ENCODE peak calls at places on chromosomes 16 and 17, in eight cellular contexts. One of them, this sample, is unnamed.

GRCh38 chr16:49601541-49601940 is 227.9 kb downstream of the C16orf78 start:
- DNase-seq in CD4-positive, CD25-positive, alpha-beta regulatory T cell: no peak
- DNase-seq in left ventricle myocardium inferior: no peak
- DNase-seq in stomach: peak; percentile 16
- DNase-seq in body of pancreas: no peak
- DNase-seq in CD8-positive, alpha-beta T cell: no peak
- DNase-seq in Peyer's patch: no peak
- DNase-seq in cardiac muscle cell: no peak
- DNase-seq in this sample: no peak

GRCh38 chr16:9297437-9298113 is 206.1 kb downstream of the HAPSTR1 start:
- DNase-seq in CD4-positive, CD25-positive, alpha-beta regulatory T cell: no peak
- DNase-seq in left ventricle myocardium inferior: no peak
- DNase-seq in stomach: peak; percentile 28
- DNase-seq in body of pancreas: no peak
- DNase-seq in CD8-positive, alpha-beta T cell: no peak
- DNase-seq in Peyer's patch: no peak
- DNase-seq in cardiac muscle cell: peak; percentile 59
- DNase-seq in this sample: no peak

GRCh38 chr17:48814504-48814903 is 2.5 kb downstream of the TTLL6 start:
- DNase-seq in CD4-positive, CD25-positive, alpha-beta regulatory T cell: peak; percentile 54
- DNase-seq in left ventricle myocardium inferior: peak; percentile 35
- DNase-seq in stomach: peak; percentile 61
- DNase-seq in body of pancreas: peak; percentile 57
- DNase-seq in CD8-positive, alpha-beta T cell: peak; percentile 38
- DNase-seq in Peyer's patch: peak; percentile 44
- DNase-seq in cardiac muscle cell: peak; percentile 66
- DNase-seq in this sample: peak; percentile 52

GRCh38 chr17:43171761-43172487 is 910 bp downstream of the NBR1 start:
- DNase-seq in CD4-positive, CD25-positive, alpha-beta regulatory T cell: no peak
- DNase-seq in left ventricle myocardium inferior: no peak
- DNase-seq in stomach: no peak
- DNase-seq in body of pancreas: peak; percentile 79
- DNase-seq in CD8-positive, alpha-beta T cell: no peak
- DNase-seq in Peyer's patch: no peak
- DNase-seq in cardiac muscle cell: peak; percentile 32
- DNase-seq in this sample: no peak

GRCh38 chr16:78485188-78485898 is 385.9 kb downstream of the WWOX start:
- DNase-seq in CD4-positive, CD25-positive, alpha-beta regulatory T cell: no peak
- DNase-seq in left ventricle myocardium inferior: no peak
- DNase-seq in stomach: no peak
- DNase-seq in body of pancreas: no peak
- DNase-seq in CD8-positive, alpha-beta T cell: no peak
- DNase-seq in Peyer's patch: no peak
- DNase-seq in cardiac muscle cell: no peak
- DNase-seq in this sample: no peak

GRCh38 chr16:26993988-26994387 is 72.7 kb upstream of the C16orf82 start:
- DNase-seq in CD4-positive, CD25-positive, alpha-beta regulatory T cell: no peak
- DNase-seq in left ventricle myocardium inferior: no peak
- DNase-seq in stomach: no peak
- DNase-seq in body of pancreas: peak; percentile 19
- DNase-seq in CD8-positive, alpha-beta T cell: no peak
- DNase-seq in Peyer's patch: no peak
- DNase-seq in cardiac muscle cell: no peak
- DNase-seq in this sample: no peak

GRCh38 chr17:81460856-81461460 is 51.6 kb downstream of the ACTG1 start:
- DNase-seq in CD4-positive, CD25-positive, alpha-beta regulatory T cell: no peak
- DNase-seq in left ventricle myocardium inferior: peak; percentile 30
- DNase-seq in stomach: peak; percentile 84
- DNase-seq in body of pancreas: peak; percentile 19
- DNase-seq in CD8-positive, alpha-beta T cell: no peak
- DNase-seq in Peyer's patch: no peak
- DNase-seq in cardiac muscle cell: no peak
- DNase-seq in this sample: no peak

GRCh38 chr16:57534337-57534880 is 2.0 kb downstream of the CCDC102A start:
- DNase-seq in CD4-positive, CD25-positive, alpha-beta regulatory T cell: no peak
- DNase-seq in left ventricle myocardium inferior: no peak
- DNase-seq in stomach: no peak
- DNase-seq in body of pancreas: no peak
- DNase-seq in CD8-positive, alpha-beta T cell: no peak
- DNase-seq in Peyer's patch: peak; percentile 14
- DNase-seq in cardiac muscle cell: no peak
- DNase-seq in this sample: peak; percentile 43

GRCh38 chr16:50692999-50693781 is at the start of gene NOD2:
- DNase-seq in CD4-positive, CD25-positive, alpha-beta regulatory T cell: peak; percentile 34
- DNase-seq in left ventricle myocardium inferior: no peak
- DNase-seq in stomach: peak; percentile 51
- DNase-seq in body of pancreas: no peak
- DNase-seq in CD8-positive, alpha-beta T cell: no peak
- DNase-seq in Peyer's patch: no peak
- DNase-seq in cardiac muscle cell: peak; percentile 32
- DNase-seq in this sample: no peak

GRCh38 chr16:84514874-84515835 is 10.7 kb upstream of the MEAK7 start:
- DNase-seq in CD4-positive, CD25-positive, alpha-beta regulatory T cell: peak; percentile 65
- DNase-seq in left ventricle myocardium inferior: peak; percentile 30
- DNase-seq in stomach: peak; percentile 61
- DNase-seq in body of pancreas: no peak
- DNase-seq in CD8-positive, alpha-beta T cell: peak; percentile 70
- DNase-seq in Peyer's patch: peak; percentile 89
- DNase-seq in cardiac muscle cell: peak; percentile 63
- DNase-seq in this sample: peak; percentile 76

GRCh38 chr17:28871056-28871579 is 16.3 kb downstream of the ERAL1 start:
- DNase-seq in CD4-positive, CD25-positive, alpha-beta regulatory T cell: no peak
- DNase-seq in left ventricle myocardium inferior: no peak
- DNase-seq in stomach: no peak
- DNase-seq in body of pancreas: no peak
- DNase-seq in CD8-positive, alpha-beta T cell: peak; percentile 30
- DNase-seq in Peyer's patch: peak; percentile 70
- DNase-seq in cardiac muscle cell: no peak
- DNase-seq in this sample: no peak

GRCh38 chr17:42027961-42028790 is 8.3 kb downstream of the NKIRAS2 start:
- DNase-seq in CD4-positive, CD25-positive, alpha-beta regulatory T cell: no peak
- DNase-seq in left ventricle myocardium inferior: no peak
- DNase-seq in stomach: peak; percentile 54
- DNase-seq in body of pancreas: peak; percentile 43
- DNase-seq in CD8-positive, alpha-beta T cell: no peak
- DNase-seq in Peyer's patch: no peak
- DNase-seq in cardiac muscle cell: peak; percentile 46
- DNase-seq in this sample: no peak

GRCh38 chr16:81531415-81531814 is 86.8 kb downstream of the CMIP start:
- DNase-seq in CD4-positive, CD25-positive, alpha-beta regulatory T cell: no peak
- DNase-seq in left ventricle myocardium inferior: no peak
- DNase-seq in stomach: no peak
- DNase-seq in body of pancreas: no peak
- DNase-seq in CD8-positive, alpha-beta T cell: no peak
- DNase-seq in Peyer's patch: no peak
- DNase-seq in cardiac muscle cell: no peak
- DNase-seq in this sample: peak; percentile 60

GRCh38 chr16:10577305-10578202 is 2.8 kb downstream of the EMP2 start:
- DNase-seq in CD4-positive, CD25-positive, alpha-beta regulatory T cell: no peak
- DNase-seq in left ventricle myocardium inferior: peak; percentile 64
- DNase-seq in stomach: no peak
- DNase-seq in body of pancreas: no peak
- DNase-seq in CD8-positive, alpha-beta T cell: no peak
- DNase-seq in Peyer's patch: no peak
- DNase-seq in cardiac muscle cell: peak; percentile 91
- DNase-seq in this sample: peak; percentile 69

GRCh38 chr17:80133626-80133970 is 13.3 kb downstream of the EIF4A3 start:
- DNase-seq in CD4-positive, CD25-positive, alpha-beta regulatory T cell: no peak
- DNase-seq in left ventricle myocardium inferior: no peak
- DNase-seq in stomach: no peak
- DNase-seq in body of pancreas: no peak
- DNase-seq in CD8-positive, alpha-beta T cell: no peak
- DNase-seq in Peyer's patch: no peak
- DNase-seq in cardiac muscle cell: no peak
- DNase-seq in this sample: no peak

GRCh38 chr17:14604920-14605599 is 304.2 kb downstream of the HS3ST3B1 start:
- DNase-seq in CD4-positive, CD25-positive, alpha-beta regulatory T cell: no peak
- DNase-seq in left ventricle myocardium inferior: peak; percentile 15
- DNase-seq in stomach: no peak
- DNase-seq in body of pancreas: peak; percentile 72
- DNase-seq in CD8-positive, alpha-beta T cell: no peak
- DNase-seq in Peyer's patch: peak; percentile 24
- DNase-seq in cardiac muscle cell: no peak
- DNase-seq in this sample: no peak

DNA sequence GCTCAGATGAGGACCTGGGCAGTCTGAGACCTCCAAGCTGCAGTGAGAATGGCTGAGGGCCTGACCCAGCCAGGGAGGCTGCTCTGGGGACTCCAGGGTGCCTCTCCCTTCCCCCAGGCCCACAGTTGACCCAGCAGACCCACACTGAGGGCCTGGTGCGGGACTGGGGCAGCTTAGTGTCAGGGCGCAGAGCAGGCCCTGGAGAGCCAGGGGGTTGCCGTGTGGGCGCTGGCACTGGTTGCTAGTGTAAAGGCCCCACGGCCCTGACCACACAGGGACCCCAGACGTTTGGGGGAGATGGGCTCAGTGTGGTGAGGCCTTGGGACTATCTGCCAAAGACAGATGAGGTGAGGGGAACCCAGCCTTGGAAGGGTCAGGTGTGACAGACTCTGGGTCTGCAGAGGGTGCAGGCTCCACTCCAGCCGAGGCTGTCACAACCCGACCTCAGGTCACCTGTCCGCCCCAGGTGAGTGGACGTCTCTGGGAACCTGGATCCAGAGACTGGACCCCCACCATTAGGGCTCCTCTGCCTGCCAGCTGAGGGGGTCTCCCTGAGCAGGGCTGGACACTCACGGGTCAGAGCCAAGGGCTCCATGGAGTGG is 50.8 kb upstream of the GNG13 start:
- DNase-seq in CD4-positive, CD25-positive, alpha-beta regulatory T cell: no peak
- DNase-seq in left ventricle myocardium inferior: no peak
- DNase-seq in stomach: no peak
- DNase-seq in body of pancreas: no peak
- DNase-seq in CD8-positive, alpha-beta T cell: no peak
- DNase-seq in Peyer's patch: no peak
- DNase-seq in cardiac muscle cell: no peak
- DNase-seq in this sample: no peak
- H3K4me1 ChIP-seq in CD4-positive, CD25-positive, alpha-beta regulatory T cell: no peaks in the 10 kb centered on the region
- H3K4me1 ChIP-seq in left ventricle myocardium inferior: no peaks in the 10 kb centered on the region
- H3K4me1 ChIP-seq in stomach: no peaks in the 10 kb centered on the region
- H3K4me1 ChIP-seq in body of pancreas: no peaks in the 10 kb centered on the region
- H3K4me1 ChIP-seq in CD8-positive, alpha-beta T cell: no peaks in the 10 kb centered on the region
- H3K4me1 ChIP-seq in Peyer's patch: no peaks in the 10 kb centered on the region
- H3K4me1 ChIP-seq in cardiac muscle cell: no peaks in the 10 kb centered on the region
- H3K4me1 ChIP-seq in this sample: no peaks in the 10 kb centered on the region

DNA sequence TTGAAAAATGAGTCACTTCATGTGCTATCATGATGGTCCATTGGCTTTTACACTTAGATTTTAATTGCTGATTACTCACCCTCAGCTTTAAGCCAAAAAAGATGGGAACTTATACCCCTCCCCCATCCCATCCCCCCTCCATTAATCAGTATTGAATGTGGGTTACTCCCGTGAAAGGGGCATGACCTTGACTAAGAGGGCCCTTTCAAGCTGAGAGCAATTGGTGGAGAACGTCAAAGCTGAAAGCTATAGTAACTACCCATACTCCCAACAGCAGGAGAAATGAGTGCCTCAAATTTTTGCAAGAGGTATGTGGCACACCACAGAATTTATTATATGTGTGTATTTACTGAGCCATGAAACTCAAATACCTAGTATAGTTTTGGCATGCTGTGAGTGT is 99.7 kb upstream of the CDH8 start:
- DNase-seq in CD4-positive, CD25-positive, alpha-beta regulatory T cell: no peak
- DNase-seq in left ventricle myocardium inferior: no peak
- DNase-seq in stomach: no peak
- DNase-seq in body of pancreas: no peak
- DNase-seq in CD8-positive, alpha-beta T cell: no peak
- DNase-seq in Peyer's patch: no peak
- DNase-seq in cardiac muscle cell: no peak
- DNase-seq in this sample: no peak
- H3K27me3 ChIP-seq in CD4-positive, CD25-positive, alpha-beta regulatory T cell: no peaks in the 10 kb centered on the region
- H3K27me3 ChIP-seq in left ventricle myocardium inferior: no peaks in the 10 kb centered on the region
- H3K27me3 ChIP-seq in stomach: no peaks in the 10 kb centered on the region
- H3K27me3 ChIP-seq in body of pancreas: no peaks in the 10 kb centered on the region
- H3K27me3 ChIP-seq in CD8-positive, alpha-beta T cell: no peaks in the 10 kb centered on the region
- H3K27me3 ChIP-seq in Peyer's patch: no peaks in the 10 kb centered on the region
- H3K27me3 ChIP-seq in cardiac muscle cell: no peaks in the 10 kb centered on the region
- H3K27me3 ChIP-seq in this sample: no peaks in the 10 kb centered on the region

DNA sequence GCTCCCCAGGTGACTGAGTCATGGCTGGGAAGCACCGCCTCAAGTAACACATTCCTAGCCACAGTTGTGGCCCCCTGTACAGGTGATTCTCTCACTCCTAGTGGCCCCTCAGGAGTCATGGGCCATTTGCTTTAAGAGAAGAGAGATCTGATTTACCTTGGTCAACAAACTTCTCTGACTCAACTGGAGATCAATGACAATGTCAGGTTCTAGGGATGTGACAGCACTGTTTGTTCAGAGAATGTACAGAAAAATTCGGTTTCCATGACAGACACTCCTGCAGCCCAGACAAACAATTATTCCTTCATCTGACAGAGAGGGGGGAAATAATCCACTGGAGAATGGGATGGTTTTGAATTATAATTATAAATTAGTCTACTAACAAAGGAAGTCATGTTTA is 9.8 kb downstream of the ERN1 start:
- DNase-seq in CD4-positive, CD25-positive, alpha-beta regulatory T cell: no peak
- DNase-seq in left ventricle myocardium inferior: no peak
- DNase-seq in stomach: no peak
- DNase-seq in body of pancreas: no peak
- DNase-seq in CD8-positive, alpha-beta T cell: no peak
- DNase-seq in Peyer's patch: no peak
- DNase-seq in cardiac muscle cell: no peak
- DNase-seq in this sample: no peak
- H3K4me1 ChIP-seq in CD4-positive, CD25-positive, alpha-beta regulatory T cell: peaks cover 24% of the 10 kb centered on the region
- H3K4me1 ChIP-seq in left ventricle myocardium inferior: peaks cover 36% of the 10 kb centered on the region
- H3K4me1 ChIP-seq in stomach: peaks cover 34% of the 10 kb centered on the region
- H3K4me1 ChIP-seq in body of pancreas: peaks cover 81% of the 10 kb centered on the region
- H3K4me1 ChIP-seq in CD8-positive, alpha-beta T cell: peaks cover 15% of the 10 kb centered on the region
- H3K4me1 ChIP-seq in Peyer's patch: peaks cover 10% of the 10 kb centered on the region
- H3K4me1 ChIP-seq in cardiac muscle cell: peaks cover 9% of the 10 kb centered on the region
- H3K4me1 ChIP-seq in this sample: peaks cover 54% of the 10 kb centered on the region

GRCh38 chr16:4678596-4678995 is 14.8 kb upstream of the NUDT16L1 start:
- DNase-seq in CD4-positive, CD25-positive, alpha-beta regulatory T cell: no peak
- DNase-seq in left ventricle myocardium inferior: no peak
- DNase-seq in stomach: no peak
- DNase-seq in body of pancreas: no peak
- DNase-seq in CD8-positive, alpha-beta T cell: no peak
- DNase-seq in Peyer's patch: no peak
- DNase-seq in cardiac muscle cell: no peak
- DNase-seq in this sample: no peak
- H3K27me3 ChIP-seq in CD4-positive, CD25-positive, alpha-beta regulatory T cell: no peaks in the 10 kb centered on the region
- H3K27me3 ChIP-seq in left ventricle myocardium inferior: no peaks in the 10 kb centered on the region
- H3K27me3 ChIP-seq in stomach: no peaks in the 10 kb centered on the region
- H3K27me3 ChIP-seq in body of pancreas: no peaks in the 10 kb centered on the region
- H3K27me3 ChIP-seq in CD8-positive, alpha-beta T cell: no peaks in the 10 kb centered on the region
- H3K27me3 ChIP-seq in Peyer's patch: no peaks in the 10 kb centered on the region
- H3K27me3 ChIP-seq in cardiac muscle cell: no peaks in the 10 kb centered on the region
- H3K27me3 ChIP-seq in this sample: no peaks in the 10 kb centered on the region

GRCh38 chr16:56320081-56320480 is 105.3 kb downstream of the AMFR start:
- DNase-seq in CD4-positive, CD25-positive, alpha-beta regulatory T cell: no peak
- DNase-seq in left ventricle myocardium inferior: no peak
- DNase-seq in stomach: no peak
- DNase-seq in body of pancreas: no peak
- DNase-seq in CD8-positive, alpha-beta T cell: no peak
- DNase-seq in Peyer's patch: no peak
- DNase-seq in cardiac muscle cell: no peak
- DNase-seq in this sample: no peak
- H3K4me1 ChIP-seq in CD4-positive, CD25-positive, alpha-beta regulatory T cell: peaks cover 7% of the 10 kb centered on the region
- H3K4me1 ChIP-seq in left ventricle myocardium inferior: peaks cover 6% of the 10 kb centered on the region
- H3K4me1 ChIP-seq in stomach: peaks cover 4% of the 10 kb centered on the region
- H3K4me1 ChIP-seq in body of pancreas: peaks cover 6% of the 10 kb centered on the region
- H3K4me1 ChIP-seq in CD8-positive, alpha-beta T cell: peaks cover 6% of the 10 kb centered on the region
- H3K4me1 ChIP-seq in Peyer's patch: no peaks in the 10 kb centered on the region
- H3K4me1 ChIP-seq in cardiac muscle cell: no peaks in the 10 kb centered on the region
- H3K4me1 ChIP-seq in this sample: peaks cover 5% of the 10 kb centered on the region

This sample was measured in upper lobe of right lung.